ENCODE peak calls at places on chromosomes 16 and 17, in ten cellular contexts. One of them, this sample, is unnamed.

GRCh38 chr17:40560592-40561293 is 4.5 kb downstream of the CCR7 start:
- DNase-seq in NCI-H82: no peak
- DNase-seq in AG04450: no peak
- DNase-seq in stimulated activated CD8-positive, alpha-beta memory T cell treated with anti-CD3 and anti-CD28 coated beads, Interleukin-4, amount 100 ng/mL, for 1 hour: peak
- DNase-seq in neural crest cell: no peak
- DNase-seq in NCI-H1105 treated with DMSO at 0.1 percent for 48 hours: no peak
- DNase-seq in stimulated activated naive CD4-positive, alpha-beta T cell: peak
- DNase-seq in WTC11: peak
- DNase-seq in RWPE1: no peak
- DNase-seq in CD4-positive, alpha-beta T cell: peak
- DNase-seq in this sample: no peak

GRCh38 chr16:13325396-13325795 is 424.0 kb downstream of the SHISA9 start:
- DNase-seq in NCI-H82: no peak
- DNase-seq in AG04450: no peak
- DNase-seq in neural crest cell: no peak
- DNase-seq in RWPE1: no peak
- DNase-seq in WTC11: no peak
- DNase-seq in stimulated activated naive CD4-positive, alpha-beta T cell: no peak
- DNase-seq in stimulated activated CD8-positive, alpha-beta memory T cell treated with anti-CD3 and anti-CD28 coated beads, Interleukin-4, amount 100 ng/mL, for 1 hour: no peak
- DNase-seq in CD4-positive, alpha-beta T cell: no peak
- DNase-seq in NCI-H1105 treated with DMSO at 0.1 percent for 48 hours: no peak
- DNase-seq in this sample: no peak

GRCh38 chr17:67602439-67602838 is 115.3 kb upstream of the NOL11 start:
- DNase-seq in RWPE1: no peak
- DNase-seq in neural crest cell: no peak
- DNase-seq in stimulated activated naive CD4-positive, alpha-beta T cell: no peak
- DNase-seq in NCI-H1105 treated with DMSO at 0.1 percent for 48 hours: no peak
- DNase-seq in WTC11: no peak
- DNase-seq in CD4-positive, alpha-beta T cell: no peak
- DNase-seq in stimulated activated CD8-positive, alpha-beta memory T cell treated with anti-CD3 and anti-CD28 coated beads, Interleukin-4, amount 100 ng/mL, for 1 hour: no peak
- DNase-seq in NCI-H82: no peak
- DNase-seq in AG04450: no peak
- DNase-seq in this sample: no peak

GRCh38 chr16:1510941-1511351 is 17.8 kb downstream of the TELO2 start:
- DNase-seq in stimulated activated CD8-positive, alpha-beta memory T cell treated with anti-CD3 and anti-CD28 coated beads, Interleukin-4, amount 100 ng/mL, for 1 hour: no peak
- DNase-seq in CD4-positive, alpha-beta T cell: no peak
- DNase-seq in WTC11: peak
- DNase-seq in NCI-H1105 treated with DMSO at 0.1 percent for 48 hours: no peak
- DNase-seq in stimulated activated naive CD4-positive, alpha-beta T cell: no peak
- DNase-seq in RWPE1: no peak
- DNase-seq in NCI-H82: no peak
- DNase-seq in neural crest cell: no peak
- DNase-seq in AG04450: no peak
- DNase-seq in this sample: no peak

GRCh38 chr16:58428621-58429557 is 36.6 kb downstream of the GINS3 start:
- DNase-seq in stimulated activated naive CD4-positive, alpha-beta T cell: no peak
- DNase-seq in neural crest cell: no peak
- DNase-seq in AG04450: no peak
- DNase-seq in stimulated activated CD8-positive, alpha-beta memory T cell treated with anti-CD3 and anti-CD28 coated beads, Interleukin-4, amount 100 ng/mL, for 1 hour: no peak
- DNase-seq in CD4-positive, alpha-beta T cell: no peak
- DNase-seq in NCI-H82: no peak
- DNase-seq in NCI-H1105 treated with DMSO at 0.1 percent for 48 hours: no peak
- DNase-seq in RWPE1: no peak
- DNase-seq in WTC11: no peak
- DNase-seq in this sample: no peak

GRCh38 chr17:17151962-17152361 is 54.2 kb downstream of the PLD6 start:
- DNase-seq in NCI-H1105 treated with DMSO at 0.1 percent for 48 hours: no peak
- DNase-seq in AG04450: peak
- DNase-seq in CD4-positive, alpha-beta T cell: no peak
- DNase-seq in RWPE1: peak
- DNase-seq in stimulated activated naive CD4-positive, alpha-beta T cell: no peak
- DNase-seq in WTC11: no peak
- DNase-seq in NCI-H82: no peak
- DNase-seq in stimulated activated CD8-positive, alpha-beta memory T cell treated with anti-CD3 and anti-CD28 coated beads, Interleukin-4, amount 100 ng/mL, for 1 hour: no peak
- DNase-seq in neural crest cell: no peak
- DNase-seq in this sample: no peak

GRCh38 chr17:76135810-76136188 is 5.2 kb downstream of the FOXJ1 start:
- DNase-seq in neural crest cell: no peak
- DNase-seq in CD4-positive, alpha-beta T cell: no peak
- DNase-seq in stimulated activated CD8-positive, alpha-beta memory T cell treated with anti-CD3 and anti-CD28 coated beads, Interleukin-4, amount 100 ng/mL, for 1 hour: no peak
- DNase-seq in AG04450: no peak
- DNase-seq in NCI-H82: no peak
- DNase-seq in RWPE1: no peak
- DNase-seq in stimulated activated naive CD4-positive, alpha-beta T cell: no peak
- DNase-seq in NCI-H1105 treated with DMSO at 0.1 percent for 48 hours: no peak
- DNase-seq in WTC11: no peak
- DNase-seq in this sample: no peak

GRCh38 chr17:44599298-44600175 is 42.3 kb downstream of the FZD2 start:
- DNase-seq in stimulated activated naive CD4-positive, alpha-beta T cell: no peak
- DNase-seq in CD4-positive, alpha-beta T cell: no peak
- DNase-seq in WTC11: no peak
- DNase-seq in RWPE1: peak
- DNase-seq in NCI-H1105 treated with DMSO at 0.1 percent for 48 hours: no peak
- DNase-seq in neural crest cell: no peak
- DNase-seq in NCI-H82: peak
- DNase-seq in AG04450: peak
- DNase-seq in stimulated activated CD8-positive, alpha-beta memory T cell treated with anti-CD3 and anti-CD28 coated beads, Interleukin-4, amount 100 ng/mL, for 1 hour: no peak
- DNase-seq in this sample: peak

GRCh38 chr17:75289832-75290337 is 652 bp upstream of the SLC25A19 start:
- DNase-seq in CD4-positive, alpha-beta T cell: peak
- DNase-seq in AG04450: no peak
- DNase-seq in stimulated activated CD8-positive, alpha-beta memory T cell treated with anti-CD3 and anti-CD28 coated beads, Interleukin-4, amount 100 ng/mL, for 1 hour: peak
- DNase-seq in NCI-H82: no peak
- DNase-seq in WTC11: no peak
- DNase-seq in stimulated activated naive CD4-positive, alpha-beta T cell: no peak
- DNase-seq in neural crest cell: no peak
- DNase-seq in RWPE1: peak
- DNase-seq in NCI-H1105 treated with DMSO at 0.1 percent for 48 hours: no peak
- DNase-seq in this sample: no peak

GRCh38 chr16:4728676-4729075 is 5.4 kb downstream of the ANKS3 start:
- DNase-seq in WTC11: no peak
- DNase-seq in neural crest cell: no peak
- DNase-seq in CD4-positive, alpha-beta T cell: no peak
- DNase-seq in stimulated activated naive CD4-positive, alpha-beta T cell: no peak
- DNase-seq in stimulated activated CD8-positive, alpha-beta memory T cell treated with anti-CD3 and anti-CD28 coated beads, Interleukin-4, amount 100 ng/mL, for 1 hour: no peak
- DNase-seq in RWPE1: no peak
- DNase-seq in AG04450: no peak
- DNase-seq in NCI-H82: no peak
- DNase-seq in NCI-H1105 treated with DMSO at 0.1 percent for 48 hours: no peak
- DNase-seq in this sample: no peak

GRCh38 chr16:30948087-30948955 is 547 bp upstream of the ORAI3 start:
- DNase-seq in NCI-H82: peak
- DNase-seq in stimulated activated CD8-positive, alpha-beta memory T cell treated with anti-CD3 and anti-CD28 coated beads, Interleukin-4, amount 100 ng/mL, for 1 hour: no peak
- DNase-seq in WTC11: peak
- DNase-seq in CD4-positive, alpha-beta T cell: no peak
- DNase-seq in RWPE1: peak
- DNase-seq in neural crest cell: peak
- DNase-seq in NCI-H1105 treated with DMSO at 0.1 percent for 48 hours: peak
- DNase-seq in AG04450: peak
- DNase-seq in stimulated activated naive CD4-positive, alpha-beta T cell: no peak
- DNase-seq in this sample: peak

GRCh38 chr16:9089660-9090059 is 1.8 kb upstream of the HAPSTR1 start:
- DNase-seq in AG04450: no peak
- DNase-seq in stimulated activated naive CD4-positive, alpha-beta T cell: no peak
- DNase-seq in CD4-positive, alpha-beta T cell: no peak
- DNase-seq in NCI-H82: no peak
- DNase-seq in stimulated activated CD8-positive, alpha-beta memory T cell treated with anti-CD3 and anti-CD28 coated beads, Interleukin-4, amount 100 ng/mL, for 1 hour: no peak
- DNase-seq in RWPE1: no peak
- DNase-seq in WTC11: no peak
- DNase-seq in NCI-H1105 treated with DMSO at 0.1 percent for 48 hours: no peak
- DNase-seq in neural crest cell: no peak
- DNase-seq in this sample: no peak

GRCh38 chr16:79325211-79325610 is 275.3 kb downstream of the MAF start:
- DNase-seq in RWPE1: no peak
- DNase-seq in CD4-positive, alpha-beta T cell: no peak
- DNase-seq in neural crest cell: no peak
- DNase-seq in NCI-H82: no peak
- DNase-seq in NCI-H1105 treated with DMSO at 0.1 percent for 48 hours: no peak
- DNase-seq in WTC11: no peak
- DNase-seq in stimulated activated naive CD4-positive, alpha-beta T cell: no peak
- DNase-seq in stimulated activated CD8-positive, alpha-beta memory T cell treated with anti-CD3 and anti-CD28 coated beads, Interleukin-4, amount 100 ng/mL, for 1 hour: no peak
- DNase-seq in AG04450: no peak
- DNase-seq in this sample: no peak

GRCh38 chr16:19601083-19601976 is 45.8 kb downstream of the VPS35L start:
- DNase-seq in NCI-H1105 treated with DMSO at 0.1 percent for 48 hours: peak
- DNase-seq in neural crest cell: peak
- DNase-seq in stimulated activated CD8-positive, alpha-beta memory T cell treated with anti-CD3 and anti-CD28 coated beads, Interleukin-4, amount 100 ng/mL, for 1 hour: no peak
- DNase-seq in WTC11: no peak
- DNase-seq in RWPE1: peak
- DNase-seq in CD4-positive, alpha-beta T cell: peak
- DNase-seq in NCI-H82: peak
- DNase-seq in stimulated activated naive CD4-positive, alpha-beta T cell: peak
- DNase-seq in AG04450: no peak
- DNase-seq in this sample: peak

GRCh38 chr16:83742076-83742475 is 65.7 kb upstream of the HSBP1 start:
- DNase-seq in WTC11: no peak
- DNase-seq in RWPE1: no peak
- DNase-seq in NCI-H1105 treated with DMSO at 0.1 percent for 48 hours: no peak
- DNase-seq in stimulated activated naive CD4-positive, alpha-beta T cell: no peak
- DNase-seq in AG04450: no peak
- DNase-seq in stimulated activated CD8-positive, alpha-beta memory T cell treated with anti-CD3 and anti-CD28 coated beads, Interleukin-4, amount 100 ng/mL, for 1 hour: no peak
- DNase-seq in NCI-H82: no peak
- DNase-seq in CD4-positive, alpha-beta T cell: no peak
- DNase-seq in neural crest cell: no peak
- DNase-seq in this sample: no peak

GRCh38 chr16:19588661-19589060 is 33.2 kb downstream of the VPS35L start:
- DNase-seq in NCI-H1105 treated with DMSO at 0.1 percent for 48 hours: no peak
- DNase-seq in NCI-H82: no peak
- DNase-seq in AG04450: no peak
- DNase-seq in neural crest cell: no peak
- DNase-seq in stimulated activated CD8-positive, alpha-beta memory T cell treated with anti-CD3 and anti-CD28 coated beads, Interleukin-4, amount 100 ng/mL, for 1 hour: no peak
- DNase-seq in WTC11: no peak
- DNase-seq in stimulated activated naive CD4-positive, alpha-beta T cell: no peak
- DNase-seq in RWPE1: no peak
- DNase-seq in CD4-positive, alpha-beta T cell: no peak
- DNase-seq in this sample: no peak

GRCh38 chr16:10671729-10672128 is 23.0 kb downstream of the TEKT5 start:
- DNase-seq in NCI-H1105 treated with DMSO at 0.1 percent for 48 hours: no peak
- DNase-seq in WTC11: no peak
- DNase-seq in stimulated activated naive CD4-positive, alpha-beta T cell: no peak
- DNase-seq in CD4-positive, alpha-beta T cell: no peak
- DNase-seq in RWPE1: no peak
- DNase-seq in NCI-H82: no peak
- DNase-seq in neural crest cell: no peak
- DNase-seq in stimulated activated CD8-positive, alpha-beta memory T cell treated with anti-CD3 and anti-CD28 coated beads, Interleukin-4, amount 100 ng/mL, for 1 hour: no peak
- DNase-seq in AG04450: no peak
- DNase-seq in this sample: no peak

GRCh38 chr16:19131809-19132777 is 18.3 kb downstream of the ITPRIPL2 start:
- DNase-seq in NCI-H82: peak
- DNase-seq in AG04450: no peak
- DNase-seq in stimulated activated naive CD4-positive, alpha-beta T cell: no peak
- DNase-seq in neural crest cell: no peak
- DNase-seq in stimulated activated CD8-positive, alpha-beta memory T cell treated with anti-CD3 and anti-CD28 coated beads, Interleukin-4, amount 100 ng/mL, for 1 hour: no peak
- DNase-seq in WTC11: no peak
- DNase-seq in CD4-positive, alpha-beta T cell: no peak
- DNase-seq in NCI-H1105 treated with DMSO at 0.1 percent for 48 hours: no peak
- DNase-seq in RWPE1: no peak
- DNase-seq in this sample: no peak

GRCh38 chr16:14405611-14406537 is 224.2 kb downstream of the PARN start:
- DNase-seq in WTC11: peak
- DNase-seq in CD4-positive, alpha-beta T cell: no peak
- DNase-seq in stimulated activated naive CD4-positive, alpha-beta T cell: no peak
- DNase-seq in RWPE1: peak
- DNase-seq in NCI-H82: peak
- DNase-seq in AG04450: no peak
- DNase-seq in neural crest cell: peak
- DNase-seq in stimulated activated CD8-positive, alpha-beta memory T cell treated with anti-CD3 and anti-CD28 coated beads, Interleukin-4, amount 100 ng/mL, for 1 hour: no peak
- DNase-seq in NCI-H1105 treated with DMSO at 0.1 percent for 48 hours: no peak
- DNase-seq in this sample: no peak

GRCh38 chr17:32771396-32771795 is 105.5 kb downstream of the MYO1D start:
- DNase-seq in NCI-H82: no peak
- DNase-seq in RWPE1: peak
- DNase-seq in WTC11: no peak
- DNase-seq in stimulated activated naive CD4-positive, alpha-beta T cell: no peak
- DNase-seq in neural crest cell: no peak
- DNase-seq in NCI-H1105 treated with DMSO at 0.1 percent for 48 hours: no peak
- DNase-seq in AG04450: no peak
- DNase-seq in CD4-positive, alpha-beta T cell: no peak
- DNase-seq in stimulated activated CD8-positive, alpha-beta memory T cell treated with anti-CD3 and anti-CD28 coated beads, Interleukin-4, amount 100 ng/mL, for 1 hour: no peak
- DNase-seq in this sample: no peak

GRCh38 chr16:89261691-89262563 is 44.4 kb downstream of the ZNF778 start:
- DNase-seq in WTC11: no peak
- DNase-seq in neural crest cell: no peak
- DNase-seq in NCI-H1105 treated with DMSO at 0.1 percent for 48 hours: no peak
- DNase-seq in AG04450: no peak
- DNase-seq in stimulated activated CD8-positive, alpha-beta memory T cell treated with anti-CD3 and anti-CD28 coated beads, Interleukin-4, amount 100 ng/mL, for 1 hour: no peak
- DNase-seq in NCI-H82: no peak
- DNase-seq in RWPE1: no peak
- DNase-seq in stimulated activated naive CD4-positive, alpha-beta T cell: no peak
- DNase-seq in CD4-positive, alpha-beta T cell: no peak
- DNase-seq in this sample: no peak

GRCh38 chr17:65388911-65389310 is 172.5 kb downstream of the AXIN2 start:
- DNase-seq in NCI-H1105 treated with DMSO at 0.1 percent for 48 hours: no peak
- DNase-seq in stimulated activated CD8-positive, alpha-beta memory T cell treated with anti-CD3 and anti-CD28 coated beads, Interleukin-4, amount 100 ng/mL, for 1 hour: no peak
- DNase-seq in stimulated activated naive CD4-positive, alpha-beta T cell: no peak
- DNase-seq in AG04450: no peak
- DNase-seq in CD4-positive, alpha-beta T cell: no peak
- DNase-seq in neural crest cell: no peak
- DNase-seq in WTC11: no peak
- DNase-seq in NCI-H82: no peak
- DNase-seq in RWPE1: no peak
- DNase-seq in this sample: no peak

GRCh38 chr17:82923366-82924113 is 83.7 kb upstream of the ZNF750 start:
- DNase-seq in RWPE1: no peak
- DNase-seq in NCI-H1105 treated with DMSO at 0.1 percent for 48 hours: no peak
- DNase-seq in neural crest cell: no peak
- DNase-seq in WTC11: no peak
- DNase-seq in CD4-positive, alpha-beta T cell: no peak
- DNase-seq in stimulated activated CD8-positive, alpha-beta memory T cell treated with anti-CD3 and anti-CD28 coated beads, Interleukin-4, amount 100 ng/mL, for 1 hour: no peak
- DNase-seq in NCI-H82: no peak
- DNase-seq in stimulated activated naive CD4-positive, alpha-beta T cell: no peak
- DNase-seq in AG04450: no peak
- DNase-seq in this sample: no peak

GRCh38 chr16:69481901-69482341 is 57.5 kb downstream of the CYB5B start:
- DNase-seq in NCI-H1105 treated with DMSO at 0.1 percent for 48 hours: peak
- DNase-seq in AG04450: no peak
- DNase-seq in stimulated activated CD8-positive, alpha-beta memory T cell treated with anti-CD3 and anti-CD28 coated beads, Interleukin-4, amount 100 ng/mL, for 1 hour: no peak
- DNase-seq in CD4-positive, alpha-beta T cell: no peak
- DNase-seq in neural crest cell: no peak
- DNase-seq in RWPE1: peak
- DNase-seq in stimulated activated naive CD4-positive, alpha-beta T cell: no peak
- DNase-seq in NCI-H82: no peak
- DNase-seq in WTC11: no peak
- DNase-seq in this sample: no peak

GRCh38 chr16:73280366-73280765 is 232.4 kb upstream of the ZFHX3 start:
- DNase-seq in WTC11: no peak
- DNase-seq in NCI-H82: no peak
- DNase-seq in stimulated activated naive CD4-positive, alpha-beta T cell: no peak
- DNase-seq in NCI-H1105 treated with DMSO at 0.1 percent for 48 hours: no peak
- DNase-seq in neural crest cell: no peak
- DNase-seq in CD4-positive, alpha-beta T cell: no peak
- DNase-seq in AG04450: no peak
- DNase-seq in RWPE1: no peak
- DNase-seq in stimulated activated CD8-positive, alpha-beta memory T cell treated with anti-CD3 and anti-CD28 coated beads, Interleukin-4, amount 100 ng/mL, for 1 hour: no peak
- DNase-seq in this sample: no peak

GRCh38 chr17:63503330-63503685 is 19.9 kb upstream of the KCNH6 start:
- DNase-seq in neural crest cell: no peak
- DNase-seq in NCI-H1105 treated with DMSO at 0.1 percent for 48 hours: no peak
- DNase-seq in stimulated activated CD8-positive, alpha-beta memory T cell treated with anti-CD3 and anti-CD28 coated beads, Interleukin-4, amount 100 ng/mL, for 1 hour: no peak
- DNase-seq in CD4-positive, alpha-beta T cell: no peak
- DNase-seq in NCI-H82: no peak
- DNase-seq in WTC11: no peak
- DNase-seq in stimulated activated naive CD4-positive, alpha-beta T cell: no peak
- DNase-seq in RWPE1: no peak
- DNase-seq in AG04450: no peak
- DNase-seq in this sample: no peak

GRCh38 chr17:79224903-79225302 is 150.3 kb downstream of the ENGASE start:
- DNase-seq in CD4-positive, alpha-beta T cell: no peak
- DNase-seq in AG04450: no peak
- DNase-seq in RWPE1: no peak
- DNase-seq in WTC11: no peak
- DNase-seq in NCI-H1105 treated with DMSO at 0.1 percent for 48 hours: no peak
- DNase-seq in neural crest cell: no peak
- DNase-seq in stimulated activated naive CD4-positive, alpha-beta T cell: no peak
- DNase-seq in stimulated activated CD8-positive, alpha-beta memory T cell treated with anti-CD3 and anti-CD28 coated beads, Interleukin-4, amount 100 ng/mL, for 1 hour: no peak
- DNase-seq in NCI-H82: no peak
- DNase-seq in this sample: no peak

GRCh38 chr17:62706598-62707424 is 79.3 kb downstream of the MRC2 start:
- DNase-seq in CD4-positive, alpha-beta T cell: no peak
- DNase-seq in neural crest cell: no peak
- DNase-seq in NCI-H82: no peak
- DNase-seq in stimulated activated naive CD4-positive, alpha-beta T cell: no peak
- DNase-seq in AG04450: no peak
- DNase-seq in NCI-H1105 treated with DMSO at 0.1 percent for 48 hours: no peak
- DNase-seq in WTC11: no peak
- DNase-seq in stimulated activated CD8-positive, alpha-beta memory T cell treated with anti-CD3 and anti-CD28 coated beads, Interleukin-4, amount 100 ng/mL, for 1 hour: no peak
- DNase-seq in RWPE1: no peak
- DNase-seq in this sample: no peak

This sample was measured in WERI-Rb-1.